ENCODE peak calls at places on chromosomes 3 and 15, in six cellular contexts. M is HepG2, R is GM12878, E is HCT116, I is SK-N-SH, X is K562. Q is an unnamed sample.
A peak's percentile ranks its signal among the peaks of the same experiment; 100 is the strongest.

GRCh38 chr15:57726411-57726810 is 19.9 kb downstream of the POLR2M start:
- DNase-seq in M (no peak), R (no peak), E (no peak), I (no peak), X (no peak), Q (no peak)

GRCh38 chr15:72229076-72229946 is 1.7 kb downstream of the PKM start:
- DNase-seq in M (no peak), R (no peak), E (no peak), I (peak; percentile 24), X (peak; percentile 30), Q (no peak)

GRCh38 chr15:100338971-100339444 is 2.8 kb downstream of the ADAMTS17 start:
- DNase-seq in M (peak; percentile 30), R (no peak), E (peak; percentile 37), I (peak; percentile 72), X (peak; percentile 16), Q (no peak)

GRCh38 chr3:14398801-14399114 is 3.6 kb upstream of the SLC6A6 start:
- DNase-seq in M (no peak), R (no peak), E (no peak), I (no peak), X (peak; percentile 69), Q (no peak)

GRCh38 chr3:14296352-14296751 is 106.1 kb upstream of the SLC6A6 start:
- DNase-seq in M (no peak), R (no peak), E (no peak), I (no peak), X (no peak), Q (no peak)

GRCh38 chr3:25007974-25008658 is 419.9 kb upstream of the RARB start:
- DNase-seq in M (no peak), R (peak; percentile 15), E (no peak), I (no peak), X (no peak), Q (no peak)

GRCh38 chr3:27720899-27721716 is 1.0 kb downstream of the EOMES start:
- DNase-seq in M (no peak), R (no peak), E (peak; percentile 34), I (peak; percentile 39), X (no peak), Q (no peak)

GRCh38 chr3:173275740-173276139 is 121.8 kb upstream of the NLGN1 start:
- DNase-seq in M (peak; percentile 11), R (no peak), E (peak; percentile 2), I (no peak), X (peak; percentile 51), Q (no peak)

GRCh38 chr3:117454236-117454635 is 744.7 kb downstream of the TUSC7 start:
- DNase-seq in M (no peak), R (no peak), E (no peak), I (no peak), X (no peak), Q (peak; percentile 3)

GRCh38 chr15:90749754-90750153 is 32.6 kb downstream of the BLM start:
- DNase-seq in M (no peak), R (no peak), E (no peak), I (no peak), X (no peak), Q (no peak)

GRCh38 chr3:188780188-188781147 is 391.3 kb upstream of the TPRG1 start:
- DNase-seq in M (peak; percentile 4), R (no peak), E (no peak), I (no peak), X (no peak), Q (no peak)

GRCh38 chr15:88717342-88718017 is 78.7 kb downstream of the ISG20 start:
- DNase-seq in M (no peak), R (no peak), E (no peak), I (no peak), X (no peak), Q (no peak)

GRCh38 chr3:72426618-72427397 is 421.4 kb downstream of the SHQ1 start:
- DNase-seq in M (peak; percentile 34), R (no peak), E (no peak), I (no peak), X (no peak), Q (no peak)

GRCh38 chr3:88573472-88573871 is 423.7 kb downstream of the C3orf38 start:
- DNase-seq in M (no peak), R (no peak), E (no peak), I (no peak), X (no peak), Q (no peak)

GRCh38 chr3:114632757-114633424 is 339.1 kb downstream of the TIGIT start:
- DNase-seq in M (no peak), R (no peak), E (no peak), I (no peak), X (no peak), Q (no peak)

GRCh38 chr3:117356296-117356695 is 646.7 kb downstream of the TUSC7 start:
- DNase-seq in M (no peak), R (no peak), E (no peak), I (no peak), X (no peak), Q (no peak)

GRCh38 chr15:91407237-91407889 is 307.3 kb downstream of the SV2B start:
- DNase-seq in M (no peak), R (no peak), E (no peak), I (no peak), X (no peak), Q (no peak)

GRCh38 chr3:13208706-13209295 is 135.6 kb upstream of the IQSEC1 start:
- DNase-seq in M (no peak), R (no peak), E (no peak), I (no peak), X (no peak), Q (no peak)

GRCh38 chr15:100111103-100112060 is 230.4 kb downstream of the ADAMTS17 start:
- DNase-seq in M (peak; percentile 14), R (no peak), E (peak; percentile 77), I (no peak), X (peak; percentile 6), Q (no peak)

GRCh38 chr15:82663186-82663600 is 16.0 kb upstream of the CPEB1 start:
- DNase-seq in M (peak; percentile 36), R (no peak), E (no peak), I (no peak), X (peak; percentile 88), Q (peak; percentile 83)

GRCh38 chr3:168071535-168071934 is 24.2 kb downstream of the GOLIM4 start:
- DNase-seq in M (no peak), R (no peak), E (peak; percentile 70), I (no peak), X (no peak), Q (no peak)

GRCh38 chr3:50336452-50337174 is 4.0 kb downstream of the RASSF1 start:
- DNase-seq in M (no peak), R (no peak), E (no peak), I (no peak), X (no peak), Q (no peak)

GRCh38 chr3:157920804-157921203 is 185.4 kb downstream of the SHOX2 start:
- DNase-seq in M (no peak), R (no peak), E (no peak), I (no peak), X (no peak), Q (no peak)

GRCh38 chr3:29440321-29441019 is 159.6 kb downstream of the RBMS3 start:
- DNase-seq in M (no peak), R (no peak), E (no peak), I (no peak), X (no peak), Q (peak; percentile 3)

GRCh38 chr3:100407164-100407563 is 5.8 kb downstream of the LNP1 start:
- DNase-seq in M (no peak), R (no peak), E (no peak), I (no peak), X (no peak), Q (no peak)

GRCh38 chr15:80615783-80616391 is 79.2 kb upstream of the ABHD17C start:
- DNase-seq in M (peak; percentile 87), R (no peak), E (no peak), I (peak; percentile 59), X (peak; percentile 5), Q (peak; percentile 82)

GRCh38 chr3:172511783-172512357 is 11.4 kb downstream of the TNFSF10 start:
- DNase-seq in M (no peak), R (peak; percentile 42), E (no peak), I (no peak), X (no peak), Q (no peak)

GRCh38 chr3:64187065-64187959 is 38.0 kb downstream of the PRICKLE2 start:
- DNase-seq in M (peak; percentile 64), R (no peak), E (no peak), I (no peak), X (no peak), Q (peak; percentile 28)

GRCh38 chr3:127676456-127676855 is 3.7 kb downstream of the ABTB1 start:
- DNase-seq in M (no peak), R (no peak), E (no peak), I (no peak), X (no peak), Q (no peak)

GRCh38 chr15:89783861-89784685 is 7.9 kb downstream of the MESP2 start:
- DNase-seq in M (no peak), R (no peak), E (no peak), I (peak; percentile 17), X (no peak), Q (no peak)

GRCh38 chr15:67736810-67737209 is 88.5 kb upstream of the SKOR1 start:
- DNase-seq in M (no peak), R (no peak), E (no peak), I (no peak), X (peak; percentile 12), Q (no peak)

GRCh38 chr3:23735575-23736326 is 70.0 kb upstream of the UBE2E1 start:
- DNase-seq in M (no peak), R (no peak), E (no peak), I (peak; percentile 88), X (no peak), Q (no peak)

GRCh38 chr3:9897408-9898372 is 5.0 kb upstream of the IL17RE start:
- DNase-seq in M (peak; percentile 98), R (peak; percentile 28), E (peak; percentile 56), I (no peak), X (peak; percentile 90), Q (peak; percentile 87)
- TF ChIP-seq JUND in M (no peak), R (no peak), E (no peak), I (no peak), X (peak; percentile 40), Q (no peak)

GRCh38 chr3:16884748-16885587 is at the start of gene PLCL2:
- DNase-seq in M (no peak), R (no peak), E (no peak), I (peak; percentile 88), X (peak; percentile 42), Q (peak; percentile 6)
- TF ChIP-seq JUND in M (no peak), R (no peak), E (no peak), I (no peak), X (no peak), Q (no peak)

DNA sequence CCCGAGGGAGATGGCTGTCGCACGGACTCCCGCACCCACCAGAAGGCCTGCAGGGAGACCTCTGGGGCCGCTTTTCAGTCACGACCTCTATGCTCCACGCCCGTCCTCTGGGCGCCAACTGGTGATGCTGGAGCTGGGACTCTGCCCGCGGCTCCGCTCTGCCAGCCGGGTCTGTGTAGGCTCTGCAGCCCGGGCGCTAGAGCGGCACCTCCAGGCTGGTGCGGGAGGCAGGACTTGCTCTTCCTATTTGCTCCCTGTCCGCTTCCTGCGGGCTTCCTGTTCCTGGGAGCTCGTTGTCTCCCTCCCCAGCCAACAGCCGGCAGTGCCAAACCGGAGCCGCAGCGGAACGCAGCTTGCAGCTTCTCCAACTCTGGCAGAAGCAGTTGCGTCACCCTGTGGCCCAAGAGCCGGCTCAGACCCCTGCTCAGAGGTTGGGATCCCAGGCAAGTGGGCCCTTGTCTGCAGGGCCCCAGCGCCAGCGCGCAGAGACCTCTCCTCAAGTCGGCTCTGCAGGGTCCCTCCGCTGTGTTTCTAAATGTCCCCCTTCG is 285.9 kb downstream of the XXYLT1 start:
- DNase-seq in M (peak; percentile 46), R (no peak), E (peak; percentile 27), I (no peak), X (peak; percentile 18), Q (peak; percentile 98)
- TF ChIP-seq JUND in M (no peak), R (no peak), E (no peak), I (no peak), X (no peak), Q (no peak)

GRCh38 chr3:7977245-7978103 is 524.1 kb upstream of the LMCD1 start:
- DNase-seq in M (no peak), R (no peak), E (no peak), I (peak; percentile 50), X (no peak), Q (peak; percentile 7)
- TF ChIP-seq JUND in M (no peak), R (no peak), E (no peak), I (no peak), X (no peak), Q (no peak)

Q was measured in T47D.